ENCODE peak calls at places on chromosomes 16 and 17, in four cellular contexts. Z, A, E and O are unnamed samples. For H3K27me3 and H3K4me1, the result is how much of the 10 kb centered on the place peaks cover.

GRCh38 chr17:16460796-16461605 is 31.0 kb downstream of the LRRC75A start:
- DNase-seq in Z (no peak), A (no peak), E (no peak), O (no peak)

GRCh38 chr16:84132527-84133285 is 12.3 kb downstream of the HSDL1 start:
- DNase-seq in Z (no peak), A (no peak), E (no peak), O (no peak)

GRCh38 chr17:33044771-33045170 is 53.1 kb downstream of the SPACA3 start:
- DNase-seq in Z (no peak), A (no peak), E (no peak), O (no peak)

GRCh38 chr16:3983081-3983520 is 102.6 kb upstream of the CREBBP start:
- DNase-seq in Z (peak), A (peak), E (peak), O (peak)

GRCh38 chr17:39667262-39668140 is 752 bp upstream of the PNMT start:
- DNase-seq in Z (no peak), A (no peak), E (no peak), O (peak)

GRCh38 chr17:65678534-65678933 is 117.1 kb upstream of the AXIN2 start:
- DNase-seq in Z (no peak), A (no peak), E (no peak), O (no peak)

GRCh38 chr16:69485816-69486215 is 61.4 kb downstream of the CYB5B start:
- DNase-seq in Z (no peak), A (no peak), E (peak), O (no peak)

GRCh38 chr17:65785109-65785508 is 223.7 kb upstream of the AXIN2 start:
- DNase-seq in Z (peak), A (peak), E (no peak), O (peak)

GRCh38 chr17:17062356-17062755 is 20.1 kb downstream of the MPRIP start:
- DNase-seq in Z (no peak), A (no peak), E (peak), O (no peak)

GRCh38 chr16:53085539-53086450 is 31.0 kb downstream of the CHD9 start:
- DNase-seq in Z (no peak), A (peak), E (no peak), O (no peak)

GRCh38 chr17:37818689-37819088 is 73.8 kb upstream of the HNF1B start:
- DNase-seq in Z (no peak), A (peak), E (no peak), O (peak)

GRCh38 chr16:1265826-1266225 is 10.0 kb downstream of the TPSD1 start:
- DNase-seq in Z (no peak), A (no peak), E (no peak), O (no peak)
- H3K27me3 ChIP-seq in Z (under half), A (under half), E (under half), O (half or more)

GRCh38 chr17:63956296-63956920 is 16.3 kb downstream of the SCN4A start:
- DNase-seq in Z (peak), A (no peak), E (no peak), O (no peak)
- H3K4me1 ChIP-seq in Z (under half), A (under half), E (under half), O (under half)

GRCh38 chr16:51755039-51755501 is 604.0 kb upstream of the SALL1 start:
- DNase-seq in Z (no peak), A (no peak), E (no peak), O (no peak)
- H3K27me3 ChIP-seq in Z (under half), A (under half), E (under half), O (half or more)

DNA sequence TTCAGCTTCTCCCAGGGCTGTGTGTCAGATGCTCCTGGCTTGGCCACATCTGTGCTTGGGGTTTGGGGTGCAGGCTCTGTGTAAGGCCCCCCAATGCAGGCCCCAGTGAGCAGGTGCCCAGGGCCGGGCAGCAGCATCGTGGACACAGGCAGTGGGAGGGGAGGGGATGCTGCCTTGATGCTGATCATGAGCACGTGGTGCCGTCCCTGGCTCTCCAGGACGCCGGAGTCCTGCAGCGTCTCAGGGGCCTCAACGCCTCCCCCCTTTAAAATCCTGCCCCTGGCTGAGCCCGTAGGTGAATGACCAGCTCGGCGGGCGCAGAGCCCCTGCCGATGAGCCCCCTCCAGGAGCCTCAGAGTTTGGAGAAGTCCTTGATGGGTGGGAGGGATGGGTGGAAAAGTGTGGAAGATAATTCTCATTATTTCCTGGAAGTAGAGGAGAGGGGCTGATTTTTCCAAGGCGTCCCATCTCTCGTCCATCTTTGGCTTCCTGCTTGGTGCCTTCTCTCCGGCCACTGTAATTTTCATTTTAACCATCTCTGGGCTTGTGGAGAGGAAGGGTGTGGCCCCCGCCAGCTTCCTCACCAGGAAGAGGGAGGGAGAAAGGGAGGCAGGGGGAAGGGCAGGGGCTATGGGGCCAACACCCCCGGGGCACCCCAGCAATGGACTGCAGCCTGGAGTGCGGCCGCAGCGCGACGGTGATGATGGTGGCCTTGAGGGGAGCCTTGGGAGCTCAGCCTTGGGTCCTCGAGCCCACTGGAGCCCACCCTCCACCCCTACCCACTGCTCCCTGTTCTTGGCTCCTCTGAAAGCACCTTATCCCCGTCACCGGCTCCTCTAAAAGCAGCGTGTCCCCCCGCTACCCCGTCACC is 9.3 kb downstream of the METRNL start:
- DNase-seq in Z (no peak), A (no peak), E (no peak), O (no peak)
- H3K4me1 ChIP-seq in Z (under half), A (under half), E (under half), O (under half)

GRCh38 chr17:35496470-35497290 is 40.8 kb downstream of the SLFN12L start:
- DNase-seq in Z (no peak), A (no peak), E (no peak), O (no peak)
- H3K27me3 ChIP-seq in Z (half or more), A (under half), E (half or more), O (half or more)

DNA sequence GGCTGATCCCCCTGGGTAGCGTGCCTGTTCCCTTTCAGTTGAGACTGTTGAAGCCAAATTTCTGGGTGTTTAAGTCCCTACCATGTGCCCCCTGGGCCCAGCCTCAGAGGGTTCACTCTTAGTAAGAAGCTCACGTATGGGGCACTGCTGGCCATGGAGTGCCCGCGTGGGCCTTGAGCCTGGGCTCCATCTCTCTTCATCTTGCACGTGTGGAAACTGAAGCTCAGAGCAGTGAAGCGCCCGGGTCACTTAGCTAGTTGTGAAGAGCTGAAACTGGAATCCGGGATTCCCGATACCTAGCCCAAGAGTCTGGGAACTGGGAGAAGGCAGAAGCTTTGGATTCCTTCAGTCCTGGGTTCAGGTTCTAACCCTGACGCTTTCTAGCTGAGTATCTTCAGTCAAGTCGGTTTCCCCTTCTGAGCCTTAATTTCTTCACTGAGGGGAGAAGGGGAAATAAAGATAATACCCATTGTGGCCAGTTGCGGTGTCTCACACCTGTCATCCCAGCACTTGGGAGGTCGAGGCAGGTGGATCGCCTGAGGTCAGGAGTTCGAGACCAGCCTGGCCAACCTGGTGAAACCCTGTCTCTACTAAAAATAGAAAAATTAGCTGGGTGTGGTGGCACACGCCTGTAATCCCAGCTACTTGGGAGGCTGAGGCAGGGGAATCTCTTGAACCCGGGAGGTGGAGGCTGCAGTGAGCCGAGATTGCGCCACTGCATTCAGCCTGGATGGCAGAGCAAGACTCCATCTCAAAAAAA is 103.9 kb downstream of the OR1D5 start:
- DNase-seq in Z (no peak), A (no peak), E (peak), O (no peak)
- H3K4me1 ChIP-seq in Z (under half), A (under half), E (under half), O (half or more)

DNA sequence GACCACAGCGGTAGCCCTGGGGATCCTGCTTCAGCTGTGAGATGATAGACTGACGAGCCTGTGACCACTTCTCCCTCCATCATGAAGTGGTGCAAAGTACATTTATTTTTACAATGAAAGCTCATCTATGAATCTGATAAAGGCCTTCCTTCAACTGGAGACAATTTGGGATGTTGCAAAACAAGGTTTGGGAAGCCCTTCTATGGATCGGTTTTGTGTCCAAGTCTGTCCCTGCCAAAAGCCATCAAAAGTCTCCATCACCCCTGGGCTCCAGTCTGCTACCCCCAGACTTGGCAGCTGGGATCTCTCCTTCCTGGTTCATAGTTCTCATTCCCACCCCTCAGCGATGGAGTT is 1.9 kb downstream of the ZACN start:
- DNase-seq in Z (no peak), A (no peak), E (no peak), O (no peak)
- H3K27me3 ChIP-seq in Z (under half), A (under half), E (under half), O (under half)

GRCh38 chr17:8957721-8958120 is 7.8 kb downstream of the PIK3R5 start:
- DNase-seq in Z (no peak), A (no peak), E (no peak), O (no peak)
- H3K4me1 ChIP-seq in Z (under half), A (under half), E (under half), O (under half)